ENCODE peak calls at places on chromosomes 7 and 10, in eight cellular contexts. H is prostate gland, M is heart left ventricle, O is sigmoid colon, J is spleen, E is uterus, V is tibial nerve, I is IMR-90. R is an unnamed sample.
A peak's percentile ranks its signal among the peaks of the same experiment; 100 is the strongest.

GRCh38 chr7:136009488-136010079 is 32.4 kb upstream of the MTPN start:
- DNase-seq in H (peak; percentile 9), M (no peak), O (no peak), J (no peak), E (no peak), V (no peak), I (peak; percentile 58), R (no peak)

GRCh38 chr7:33831389-33832118 is 73.8 kb upstream of the BMPER start:
- DNase-seq in H (peak; percentile 42), M (peak; percentile 29), O (peak; percentile 91), J (no peak), E (peak; percentile 71), V (no peak), I (no peak), R (no peak)

GRCh38 chr7:29622335-29623265 is 59.0 kb downstream of the PRR15 start:
- DNase-seq in H (no peak), M (no peak), O (no peak), J (no peak), E (no peak), V (no peak), I (peak; percentile 85), R (no peak)

GRCh38 chr7:150742286-150742968 is 5.2 kb downstream of the GIMAP5 start:
- DNase-seq in H (no peak), M (no peak), O (no peak), J (no peak), E (no peak), V (no peak), I (no peak), R (no peak)

GRCh38 chr10:108034808-108035207 is 870.3 kb upstream of the SORCS1 start:
- DNase-seq in H (no peak), M (no peak), O (no peak), J (no peak), E (no peak), V (no peak), I (no peak), R (no peak)

GRCh38 chr10:43196131-43196980 is 58.1 kb downstream of the CSGALNACT2 start:
- DNase-seq in H (no peak), M (no peak), O (no peak), J (peak; percentile 65), E (no peak), V (no peak), I (no peak), R (peak; percentile 15)

GRCh38 chr10:30863516-30864210 is 168.0 kb downstream of the ZNF438 start:
- DNase-seq in H (no peak), M (no peak), O (no peak), J (no peak), E (no peak), V (no peak), I (peak; percentile 34), R (no peak)

GRCh38 chr10:112202561-112203241 is 19.1 kb upstream of the GPAM start:
- DNase-seq in H (no peak), M (no peak), O (no peak), J (no peak), E (no peak), V (no peak), I (peak; percentile 70), R (no peak)

GRCh38 chr7:1867326-1867725 is 197.2 kb downstream of the ELFN1 start:
- DNase-seq in H (no peak), M (no peak), O (no peak), J (no peak), E (no peak), V (no peak), I (no peak), R (no peak)

GRCh38 chr10:74437822-74438221 is 286.8 kb downstream of the ADK start:
- DNase-seq in H (no peak), M (no peak), O (no peak), J (no peak), E (no peak), V (no peak), I (peak; percentile 77), R (no peak)

GRCh38 chr7:77415474-77415821 is 701 bp downstream of the GSAP start:
- DNase-seq in H (peak; percentile 9), M (no peak), O (no peak), J (peak; percentile 93), E (no peak), V (no peak), I (no peak), R (no peak)

GRCh38 chr7:130996841-130997231 is 262.8 kb upstream of the KLF14 start:
- DNase-seq in H (peak; percentile 77), M (no peak), O (no peak), J (peak; percentile 80), E (no peak), V (no peak), I (peak; percentile 61), R (peak; percentile 57)

GRCh38 chr7:3835102-3835501 is 534.0 kb downstream of the SDK1 start:
- DNase-seq in H (no peak), M (no peak), O (no peak), J (no peak), E (no peak), V (no peak), I (no peak), R (no peak)

GRCh38 chr7:5517057-5517456 is 93.4 kb upstream of the TNRC18 start:
- DNase-seq in H (no peak), M (no peak), O (no peak), J (no peak), E (no peak), V (no peak), I (no peak), R (no peak)

GRCh38 chr7:92778972-92779371 is 57.4 kb downstream of the CDK6 start:
- DNase-seq in H (no peak), M (peak; percentile 36), O (peak; percentile 85), J (no peak), E (peak; percentile 40), V (peak; percentile 27), I (peak; percentile 85), R (no peak)

GRCh38 chr10:85100495-85100894 is 772.1 kb downstream of the CCSER2 start:
- DNase-seq in H (no peak), M (no peak), O (no peak), J (no peak), E (no peak), V (no peak), I (no peak), R (no peak)

GRCh38 chr10:79380918-79381775 is 33.9 kb downstream of the PPIF start:
- DNase-seq in H (peak; percentile 3), M (peak; percentile 26), O (peak; percentile 71), J (peak; percentile 28), E (no peak), V (no peak), I (no peak), R (no peak)

GRCh38 chr10:79383974-79384606 is 36.8 kb downstream of the PPIF start:
- DNase-seq in H (peak; percentile 3), M (no peak), O (peak; percentile 61), J (peak; percentile 65), E (no peak), V (no peak), I (no peak), R (peak; percentile 11)

GRCh38 chr10:79381804-79382221 is 34.5 kb downstream of the PPIF start:
- DNase-seq in H (peak; percentile 28), M (peak; percentile 85), O (peak; percentile 97), J (peak; percentile 67), E (peak; percentile 91), V (no peak), I (peak; percentile 84), R (no peak)

GRCh38 chr10:79380125-79380917 is 33.1 kb downstream of the PPIF start:
- DNase-seq in H (no peak), M (peak; percentile 75), O (peak; percentile 89), J (no peak), E (peak; percentile 71), V (no peak), I (peak; percentile 44), R (peak; percentile 37)

GRCh38 chr10:79382491-79382941 is 35.2 kb downstream of the PPIF start:
- DNase-seq in H (peak; percentile 2), M (no peak), O (peak; percentile 77), J (peak; percentile 54), E (peak; percentile 50), V (no peak), I (no peak), R (peak; percentile 16)
- H3K27ac ChIP-seq in H (peak overlapping the region; percentile 67), M (no peak overlapping the region), O (peak overlapping the region; percentile 91), J (peak overlapping the region; percentile 66), E (peak overlapping the region; percentile 91), V (peak overlapping the region; percentile 58), I (peak overlapping the region; percentile 73), R (peak overlapping the region; percentile 68)

DNA sequence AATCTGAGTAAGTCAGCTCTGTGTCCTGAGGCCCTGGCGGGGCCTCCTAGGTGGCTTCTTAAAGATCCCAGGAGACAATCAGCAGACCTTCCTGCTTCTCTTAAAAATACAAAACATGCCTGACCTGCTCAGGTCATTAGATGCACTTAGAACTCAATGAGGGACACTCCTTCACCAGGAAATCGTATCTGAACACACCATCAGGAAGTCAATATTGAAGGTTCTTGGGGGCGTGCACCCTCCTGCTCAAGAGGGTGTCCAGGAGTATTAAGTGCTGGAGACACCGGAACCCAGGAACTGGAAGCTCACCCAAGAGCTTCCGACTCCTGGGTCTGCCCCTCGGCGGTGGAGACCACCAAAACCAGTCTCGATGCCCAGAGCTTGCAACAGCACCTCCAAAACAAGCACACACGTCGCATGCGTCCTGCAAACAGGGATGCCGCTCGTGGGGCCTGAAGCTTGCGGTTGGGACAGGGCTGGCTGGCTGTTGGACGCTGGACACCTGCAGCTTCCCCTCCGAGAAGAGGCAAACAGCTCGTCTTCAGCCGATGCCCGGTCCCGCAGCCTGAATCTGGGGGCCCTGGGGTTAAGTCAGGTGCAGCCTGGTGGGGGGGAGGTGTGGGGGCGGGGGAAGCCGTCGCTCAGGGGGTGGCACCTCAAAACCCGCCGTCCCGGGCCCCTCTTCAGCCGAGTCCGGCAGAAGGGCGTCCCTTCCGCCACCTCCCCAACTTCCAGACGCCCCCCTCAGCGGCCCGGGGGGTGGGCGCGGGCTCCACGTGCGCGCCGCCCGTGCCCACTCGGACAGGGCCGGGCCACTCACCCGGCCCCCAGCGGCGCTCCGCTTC is 722 bp downstream of the RAPGEF5 start:
- DNase-seq in H (no peak), M (no peak), O (no peak), J (peak; percentile 78), E (no peak), V (no peak), I (no peak), R (no peak)
- TF ChIP-seq POLR2A in H (no peak), M (no peak), O (no peak), J (no peak), E (no peak), V (no peak), I (no peak), R (no peak)

DNA sequence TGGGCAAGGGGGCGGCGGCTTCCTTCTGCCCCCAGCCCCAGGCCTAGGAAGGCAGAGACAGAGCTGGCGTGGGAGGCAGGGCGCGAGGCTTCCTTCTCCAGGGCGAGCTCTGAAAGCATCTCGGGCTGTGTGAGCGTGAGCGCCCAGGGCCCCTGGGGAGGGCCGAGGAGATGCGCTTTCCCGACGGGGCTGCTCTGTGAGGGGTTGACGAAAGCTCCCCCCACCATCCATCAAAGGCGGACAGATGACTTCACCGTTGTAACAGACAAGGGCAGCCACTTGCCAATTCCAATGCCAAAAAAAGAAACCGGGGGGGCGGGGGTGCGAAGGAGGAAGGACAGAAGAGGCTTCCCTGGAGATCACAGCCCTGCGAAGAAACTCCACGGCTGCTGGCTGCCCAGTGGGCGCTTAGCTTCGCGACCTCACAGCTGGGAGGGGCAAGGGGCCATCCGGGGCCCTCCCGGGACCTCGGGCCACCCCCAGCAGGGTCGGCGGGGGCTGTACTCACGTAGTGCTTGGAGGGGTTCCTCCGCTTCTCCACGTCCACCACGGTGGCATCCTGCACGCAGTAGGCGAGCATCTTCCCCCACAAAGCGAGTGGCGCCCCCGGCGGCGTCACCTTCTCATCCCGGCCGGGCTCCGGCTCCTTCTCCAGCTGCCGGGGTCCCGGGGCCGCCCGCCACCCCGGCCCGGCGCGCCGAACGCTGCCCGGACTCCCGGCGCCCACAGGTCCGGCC is 521 bp downstream of the SH3PXD2A start:
- DNase-seq in H (no peak), M (peak; percentile 71), O (peak; percentile 78), J (peak; percentile 83), E (peak; percentile 65), V (no peak), I (peak; percentile 24), R (no peak)
- H3K27ac ChIP-seq in H (peak overlapping the region; percentile 68), M (peak overlapping the region; percentile 73), O (peak overlapping the region; percentile 73), J (peak overlapping the region; percentile 75), E (peak overlapping the region; percentile 74), V (peak overlapping the region; percentile 87), I (peak overlapping the region; percentile 44), R (peak overlapping the region; percentile 77)

GRCh38 chr10:133294189-133294588 is 14.5 kb downstream of the TUBGCP2 start:
- DNase-seq in H (no peak), M (no peak), O (no peak), J (peak; percentile 76), E (no peak), V (no peak), I (no peak), R (no peak)
- TF ChIP-seq POLR2A in H (no peak), M (no peak), O (no peak), J (no peak), E (no peak), V (no peak), I (no peak), R (no peak)